ENCODE peak calls at places on chromosomes 12 and 14, in seven cellular contexts. X is HCT116, D is K562, F is GM12878, E is H1, H is SK-N-SH, Y is HepG2. M is an unnamed sample.

GRCh38 chr14:94355191-94355794 is 32.2 kb upstream of the SERPINA6 start:
- DNase-seq in X (no peak), D (no peak), F (no peak), E (peak), H (no peak), Y (peak), M (no peak)

GRCh38 chr12:71865166-71865713 is 25.7 kb downstream of the TBC1D15 start:
- DNase-seq in X (no peak), D (no peak), F (no peak), E (no peak), H (no peak), Y (no peak), M (no peak)

GRCh38 chr12:31337952-31338351 is 12.0 kb upstream of the SINHCAF start:
- DNase-seq in X (no peak), D (no peak), F (no peak), E (no peak), H (no peak), Y (peak), M (no peak)

GRCh38 chr12:5220835-5221234 is 177.2 kb downstream of the KCNA5 start:
- DNase-seq in X (no peak), D (peak), F (no peak), E (no peak), H (no peak), Y (no peak), M (no peak)

GRCh38 chr12:69583203-69583602 is 2.1 kb upstream of the CCT2 start:
- DNase-seq in X (no peak), D (peak), F (no peak), E (peak), H (no peak), Y (peak), M (no peak)

GRCh38 chr12:108594-108993 is 42.0 kb downstream of the IQSEC3 start:
- DNase-seq in X (no peak), D (no peak), F (no peak), E (no peak), H (peak), Y (no peak), M (no peak)

GRCh38 chr12:131050463-131051154 is 96.9 kb downstream of the ADGRD1 start:
- DNase-seq in X (no peak), D (no peak), F (no peak), E (no peak), H (no peak), Y (no peak), M (no peak)

GRCh38 chr12:102061096-102061555 is 665 bp downstream of the WASHC3 start:
- DNase-seq in X (no peak), D (peak), F (peak), E (no peak), H (no peak), Y (peak), M (no peak)

GRCh38 chr14:20836668-20837338 is 34.2 kb upstream of the RNASE1 start:
- DNase-seq in X (peak), D (peak), F (no peak), E (no peak), H (no peak), Y (peak), M (no peak)

GRCh38 chr14:98802044-98802443 is 470.0 kb downstream of the BCL11B start:
- DNase-seq in X (no peak), D (no peak), F (no peak), E (no peak), H (no peak), Y (no peak), M (no peak)

GRCh38 chr14:98808494-98809407 is 463.2 kb downstream of the BCL11B start:
- DNase-seq in X (no peak), D (no peak), F (no peak), E (no peak), H (no peak), Y (no peak), M (no peak)

GRCh38 chr14:98799891-98800290 is 472.1 kb downstream of the BCL11B start:
- DNase-seq in X (no peak), D (no peak), F (no peak), E (no peak), H (no peak), Y (no peak), M (no peak)

GRCh38 chr14:98798099-98798498 is 473.9 kb downstream of the BCL11B start:
- DNase-seq in X (no peak), D (no peak), F (no peak), E (no peak), H (no peak), Y (no peak), M (no peak)

GRCh38 chr14:98803196-98803595 is 468.8 kb downstream of the BCL11B start:
- DNase-seq in X (no peak), D (no peak), F (no peak), E (no peak), H (no peak), Y (no peak), M (no peak)
- TF ChIP-seq SIN3A in X (no peak), D (no peak), F (no peak), E (no peak), H (no peak), Y (no peak), M (no peak)

DNA sequence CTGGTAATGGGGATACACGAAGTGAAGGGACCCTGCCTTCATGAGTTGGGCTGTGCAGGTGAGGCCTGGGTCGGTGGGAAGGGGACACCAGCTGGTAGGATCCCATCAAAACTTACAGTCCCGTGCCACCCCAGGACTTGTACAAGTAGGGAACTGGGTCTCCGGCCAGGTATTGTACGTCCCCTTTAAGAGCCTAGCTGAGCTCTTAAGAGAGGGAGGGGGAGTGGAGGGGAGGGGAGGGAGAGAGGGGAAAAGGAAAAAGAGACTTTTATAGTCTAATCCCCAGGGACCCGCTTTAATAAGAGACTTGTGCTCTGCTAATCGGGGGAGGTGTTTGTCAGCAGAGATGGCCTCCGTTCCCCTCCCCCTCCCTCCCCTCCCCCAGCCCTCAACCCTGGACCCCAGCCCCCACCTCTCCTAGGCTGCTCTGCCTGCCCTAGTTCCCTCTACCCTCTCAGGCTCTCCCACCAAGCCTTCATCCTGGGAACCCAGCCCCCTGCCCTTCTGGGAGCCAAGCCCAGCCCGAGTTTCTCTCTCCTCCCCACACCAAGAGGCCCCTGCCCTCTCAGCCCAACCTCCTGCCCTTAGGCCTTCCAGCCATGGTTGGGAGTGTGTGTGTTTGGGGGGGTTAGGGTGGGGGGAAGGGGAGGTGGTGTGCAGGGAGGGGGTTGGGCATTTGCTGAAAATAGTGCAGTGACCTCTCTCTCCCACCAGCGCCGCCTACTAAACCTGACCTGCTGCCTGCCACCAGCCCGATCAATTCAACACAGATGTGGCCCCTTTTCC is 2.6 kb downstream of the GDF11 start:
- DNase-seq in X (no peak), D (peak), F (no peak), E (no peak), H (peak), Y (peak), M (no peak)
- TF ChIP-seq SIN3A in X (no peak), D (no peak), F (no peak), E (peak), H (no peak), Y (no peak), M (no peak)

GRCh38 chr14:75806247-75806876 is 145.3 kb downstream of the TTLL5 start:
- DNase-seq in X (no peak), D (no peak), F (no peak), E (no peak), H (no peak), Y (no peak), M (no peak)
- TF ChIP-seq SIN3A in X (no peak), D (no peak), F (no peak), E (no peak), H (no peak), Y (no peak), M (no peak)

DNA sequence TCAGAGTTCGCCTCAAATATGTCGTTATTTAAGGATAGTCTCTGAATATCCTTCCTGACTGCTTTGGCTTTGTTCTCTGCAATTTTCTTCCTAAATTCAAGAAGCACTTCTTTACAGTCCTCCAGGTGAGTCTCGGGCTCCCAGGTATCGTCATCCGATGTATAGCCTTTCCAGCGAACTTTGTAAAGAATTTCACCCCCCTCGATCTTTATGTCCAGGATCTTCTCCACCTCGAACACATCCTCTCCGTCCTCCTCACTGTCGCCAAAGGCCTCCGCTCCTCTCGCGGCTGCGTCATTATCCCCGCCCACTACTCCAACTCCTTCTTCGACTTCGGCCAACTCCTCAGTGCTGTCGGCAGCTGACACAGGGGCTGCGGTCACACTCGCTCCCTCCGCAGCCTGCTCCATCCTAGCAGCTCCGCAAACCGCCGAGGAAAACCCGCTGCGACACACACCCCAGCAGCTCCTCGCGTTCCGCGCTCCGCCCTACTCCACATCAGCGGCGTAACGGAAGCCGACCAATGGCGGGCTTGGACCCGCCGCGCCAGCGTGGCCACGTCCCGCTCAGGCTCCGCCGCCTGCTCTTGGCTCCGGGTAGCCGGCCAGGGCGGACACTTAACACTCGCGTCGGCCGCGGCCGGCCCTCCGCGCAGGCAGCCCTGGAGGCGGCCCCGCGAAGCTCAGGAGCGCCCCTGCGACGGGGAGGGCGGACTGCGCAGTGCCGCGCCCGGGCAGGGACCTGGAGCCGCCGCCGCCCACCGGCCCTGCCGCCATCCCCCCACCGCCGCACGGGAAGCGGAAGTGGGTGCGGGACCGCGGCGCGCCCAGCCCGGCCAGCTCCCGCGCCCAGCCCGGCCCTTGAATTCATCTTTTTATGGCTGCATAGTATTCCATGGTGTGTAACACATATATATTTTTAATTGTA is 4.1 kb downstream of the CD163L1 start:
- DNase-seq in X (no peak), D (peak), F (no peak), E (peak), H (peak), Y (no peak), M (no peak)
- TF ChIP-seq SIN3A in X (no peak), D (no peak), F (no peak), E (no peak), H (no peak), Y (no peak), M (no peak)

GRCh38 chr14:105862581-105863239 is 336.3 kb downstream of the TMEM121 start:
- DNase-seq in X (no peak), D (no peak), F (no peak), E (no peak), H (no peak), Y (no peak), M (no peak)

GRCh38 chr14:105858676-105859025 is 332.3 kb downstream of the TMEM121 start:
- DNase-seq in X (no peak), D (no peak), F (no peak), E (no peak), H (no peak), Y (no peak), M (no peak)

GRCh38 chr14:105861985-105862465 is 335.6 kb downstream of the TMEM121 start:
- DNase-seq in X (no peak), D (no peak), F (peak), E (no peak), H (no peak), Y (no peak), M (no peak)

GRCh38 chr14:105859717-105860614 is 333.6 kb downstream of the TMEM121 start:
- DNase-seq in X (no peak), D (no peak), F (no peak), E (no peak), H (no peak), Y (no peak), M (no peak)

DNA sequence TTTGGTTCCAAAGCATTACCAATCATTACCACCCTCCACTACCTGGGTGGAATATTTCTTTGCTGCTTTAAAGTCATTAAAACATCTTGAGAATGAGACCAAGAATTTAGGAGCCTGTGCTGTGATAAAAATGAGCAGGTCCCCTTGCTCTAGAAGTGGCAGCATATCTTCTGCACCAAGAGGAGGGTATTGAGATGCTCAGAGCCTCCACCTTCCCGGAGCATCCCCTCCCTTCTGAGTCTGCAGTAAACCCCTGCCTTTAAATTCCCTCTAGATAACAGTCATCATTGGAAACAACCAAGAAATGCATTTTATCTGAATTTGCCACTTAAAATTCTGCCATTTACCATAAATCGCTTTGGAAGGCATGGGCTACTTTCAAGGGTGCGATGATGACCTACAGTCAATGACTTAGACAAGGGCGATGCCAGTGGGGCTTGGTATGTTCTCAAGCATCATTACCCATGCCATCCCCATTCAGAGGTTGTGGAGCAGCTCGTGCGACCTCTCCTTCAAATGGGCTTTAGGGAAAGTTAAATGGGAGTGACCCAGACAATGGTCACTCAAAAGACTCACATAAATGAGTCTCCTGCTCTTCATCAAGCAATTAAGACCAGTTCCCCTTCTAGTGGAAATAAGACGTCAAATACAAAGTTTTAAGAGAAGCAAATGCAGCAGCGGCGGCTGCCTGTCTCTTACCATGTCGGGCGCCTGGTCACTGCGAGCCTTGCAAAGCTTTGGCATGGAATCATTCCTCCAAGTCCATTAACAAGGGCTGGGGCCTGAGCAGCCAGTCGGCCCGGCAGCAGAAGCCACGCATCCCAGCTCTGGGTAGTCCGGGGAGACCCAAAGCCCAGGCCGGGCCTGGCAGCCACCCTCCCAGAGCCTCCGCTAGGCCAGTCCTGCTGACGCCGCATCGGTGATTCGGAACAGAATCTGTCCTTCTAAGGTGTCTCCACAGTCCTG is 334.5 kb downstream of the TMEM121 start:
- DNase-seq in X (no peak), D (no peak), F (no peak), E (no peak), H (no peak), Y (no peak), M (no peak)
- TF ChIP-seq SIN3A in X (no peak), D (no peak), F (peak), E (no peak), H (no peak), Y (no peak), M (no peak)

GRCh38 chr12:50039151-50039835 is 14.0 kb upstream of the RACGAP1 start:
- DNase-seq in X (peak), D (peak), F (no peak), E (peak), H (peak), Y (peak), M (peak)
- TF ChIP-seq SIN3A in X (no peak), D (no peak), F (no peak), E (no peak), H (no peak), Y (no peak), M (no peak)

M was measured in Panc1.